ENCODE peak calls at places on chromosomes 5 and 9, in ten cellular contexts. E is upper lobe of right lung; C is cortex of kidney; J is NCI-H1105; M is stimulated activated CD8-positive, alpha-beta memory T cell treated with anti-CD3 and anti-CD28 coated beads, Interleukin-4, amount 100 ng/mL, for 24 hours; L is T-helper 1 cell; G is activated T-helper 1 cell treated with anti-CD3 and anti-CD28 coated beads, Interleukin-2, amount 50 U/mL, for 16 hours; D is left lobe of liver; Q is AG10803; T is Caco-2. B is an unnamed sample.

GRCh38 chr9:130444565-130445221 is at the start of gene ASS1:
- DNase-seq in Q (peak), D (peak), L (no peak), G (peak), J (peak), E (peak), C (no peak), M (peak), T (peak), B (no peak)

GRCh38 chr9:120413121-120414048 is 166.6 kb downstream of the CDK5RAP2 start:
- DNase-seq in D (no peak), L (no peak), Q (no peak), G (no peak), C (no peak), T (no peak), E (no peak), M (no peak), J (peak), B (no peak)

GRCh38 chr5:154286557-154286956 is 96.0 kb downstream of the GALNT10 start:
- DNase-seq in Q (no peak), M (no peak), J (no peak), D (no peak), T (peak), L (no peak), G (no peak), C (no peak), E (no peak), B (no peak)

GRCh38 chr5:81626524-81626923 is 124.4 kb downstream of the SSBP2 start:
- DNase-seq in T (peak), L (no peak), E (no peak), C (no peak), Q (peak), G (no peak), D (no peak), J (no peak), M (no peak), B (no peak)

GRCh38 chr9:16912197-16912596 is 41.7 kb upstream of the BNC2 start:
- DNase-seq in C (no peak), E (no peak), L (no peak), T (no peak), M (no peak), Q (no peak), J (no peak), G (no peak), D (no peak), B (no peak)

GRCh38 chr5:135114759-135115158 is 80.7 kb upstream of the PITX1 start:
- DNase-seq in T (no peak), J (no peak), C (no peak), G (no peak), L (no peak), Q (no peak), E (no peak), D (no peak), M (no peak), B (no peak)

GRCh38 chr5:51657340-51658240 is 274.3 kb downstream of the ISL1 start:
- DNase-seq in D (no peak), Q (no peak), T (no peak), C (no peak), M (no peak), L (no peak), E (no peak), J (no peak), G (no peak), B (no peak)

GRCh38 chr5:124662261-124662781 is 84.1 kb downstream of the ZNF608 start:
- DNase-seq in D (no peak), J (no peak), G (no peak), E (no peak), Q (no peak), T (peak), L (no peak), M (no peak), C (no peak), B (no peak)

GRCh38 chr5:136810198-136810823 is 445.0 kb upstream of the TRPC7 start:
- DNase-seq in L (no peak), G (no peak), C (no peak), M (no peak), Q (peak), J (no peak), E (no peak), T (no peak), D (no peak), B (no peak)

GRCh38 chr9:93212409-93212808 is 28.5 kb downstream of the WNK2 start:
- DNase-seq in M (no peak), C (no peak), J (no peak), E (peak), G (no peak), D (no peak), Q (no peak), L (no peak), T (no peak), B (no peak)

GRCh38 chr5:154713615-154714125 is 41.5 kb upstream of the LARP1 start:
- DNase-seq in E (no peak), J (no peak), D (no peak), L (no peak), T (no peak), G (no peak), M (no peak), C (no peak), Q (no peak), B (no peak)

GRCh38 chr9:86741311-86742215 is 205.7 kb downstream of the GAS1 start:
- DNase-seq in J (no peak), D (no peak), E (no peak), M (no peak), G (no peak), T (no peak), C (no peak), L (no peak), Q (peak), B (no peak)

GRCh38 chr5:177959315-177959714 is 36.7 kb downstream of the PROP1 start:
- DNase-seq in E (no peak), L (no peak), D (no peak), Q (no peak), G (no peak), C (no peak), T (no peak), J (no peak), M (no peak), B (no peak)

GRCh38 chr5:32933692-32934091 is 222.6 kb downstream of the NPR3 start:
- DNase-seq in M (no peak), J (no peak), G (no peak), Q (no peak), T (no peak), C (no peak), D (no peak), L (no peak), E (no peak), B (no peak)